ENCODE peak calls at places on chromosomes 4 and X, in ten cellular contexts. One of them, this sample, is unnamed.

GRCh38 chrX:41010188-41010846 is 74.9 kb upstream of the USP9X start:
- DNase-seq in PC-9: peak
- DNase-seq in esophagus muscularis mucosa: peak
- DNase-seq in aorta: peak
- DNase-seq in GM06990: peak
- DNase-seq in kidney: peak
- DNase-seq in IMR-90: peak
- DNase-seq in skeletal muscle cell: peak
- DNase-seq in HL-60: peak
- DNase-seq in lower lobe of right lung: peak
- DNase-seq in this sample: peak

GRCh38 chr4:125198916-125199315 is 115.8 kb upstream of the FAT4 start:
- DNase-seq in PC-9: no peak
- DNase-seq in esophagus muscularis mucosa: no peak
- DNase-seq in aorta: no peak
- DNase-seq in GM06990: no peak
- DNase-seq in kidney: no peak
- DNase-seq in IMR-90: peak
- DNase-seq in skeletal muscle cell: no peak
- DNase-seq in HL-60: no peak
- DNase-seq in lower lobe of right lung: no peak
- DNase-seq in this sample: no peak

GRCh38 chrX:110755061-110755460 is 40.6 kb downstream of the CHRDL1 start:
- DNase-seq in PC-9: peak
- DNase-seq in esophagus muscularis mucosa: no peak
- DNase-seq in aorta: no peak
- DNase-seq in GM06990: no peak
- DNase-seq in kidney: no peak
- DNase-seq in IMR-90: peak
- DNase-seq in skeletal muscle cell: no peak
- DNase-seq in HL-60: no peak
- DNase-seq in lower lobe of right lung: no peak
- DNase-seq in this sample: no peak

GRCh38 chr4:106303548-106303947 is 12.5 kb downstream of the TBCK start:
- DNase-seq in PC-9: no peak
- DNase-seq in esophagus muscularis mucosa: no peak
- DNase-seq in aorta: no peak
- DNase-seq in GM06990: no peak
- DNase-seq in kidney: no peak
- DNase-seq in IMR-90: no peak
- DNase-seq in skeletal muscle cell: no peak
- DNase-seq in HL-60: no peak
- DNase-seq in lower lobe of right lung: no peak
- DNase-seq in this sample: no peak

GRCh38 chr4:184064877-184065276 is 152.8 kb downstream of the ENPP6 start:
- DNase-seq in PC-9: no peak
- DNase-seq in esophagus muscularis mucosa: no peak
- DNase-seq in aorta: no peak
- DNase-seq in GM06990: no peak
- DNase-seq in kidney: no peak
- DNase-seq in IMR-90: no peak
- DNase-seq in skeletal muscle cell: no peak
- DNase-seq in HL-60: no peak
- DNase-seq in lower lobe of right lung: no peak
- DNase-seq in this sample: no peak

GRCh38 chr4:20305976-20306375 is 54.3 kb downstream of the SLIT2 start:
- DNase-seq in PC-9: no peak
- DNase-seq in esophagus muscularis mucosa: no peak
- DNase-seq in aorta: no peak
- DNase-seq in GM06990: no peak
- DNase-seq in kidney: no peak
- DNase-seq in IMR-90: peak
- DNase-seq in skeletal muscle cell: no peak
- DNase-seq in HL-60: no peak
- DNase-seq in lower lobe of right lung: no peak
- DNase-seq in this sample: no peak

GRCh38 chr4:20256381-20256881 is 4.7 kb downstream of the SLIT2 start:
- DNase-seq in PC-9: no peak
- DNase-seq in esophagus muscularis mucosa: no peak
- DNase-seq in aorta: no peak
- DNase-seq in GM06990: no peak
- DNase-seq in kidney: no peak
- DNase-seq in IMR-90: peak
- DNase-seq in skeletal muscle cell: no peak
- DNase-seq in HL-60: no peak
- DNase-seq in lower lobe of right lung: no peak
- DNase-seq in this sample: no peak

GRCh38 chrX:111352424-111352823 is 59.6 kb downstream of the DCX start:
- DNase-seq in PC-9: no peak
- DNase-seq in esophagus muscularis mucosa: no peak
- DNase-seq in aorta: peak
- DNase-seq in GM06990: no peak
- DNase-seq in kidney: no peak
- DNase-seq in IMR-90: no peak
- DNase-seq in skeletal muscle cell: peak
- DNase-seq in HL-60: no peak
- DNase-seq in lower lobe of right lung: no peak
- DNase-seq in this sample: peak

GRCh38 chr4:79364048-79364447 is 38.2 kb upstream of the NAA11 start:
- DNase-seq in PC-9: no peak
- DNase-seq in esophagus muscularis mucosa: no peak
- DNase-seq in aorta: no peak
- DNase-seq in GM06990: no peak
- DNase-seq in kidney: no peak
- DNase-seq in IMR-90: no peak
- DNase-seq in skeletal muscle cell: no peak
- DNase-seq in HL-60: no peak
- DNase-seq in lower lobe of right lung: no peak
- DNase-seq in this sample: no peak

GRCh38 chr4:173735055-173735454 is 205.0 kb upstream of the HAND2 start:
- DNase-seq in PC-9: no peak
- DNase-seq in esophagus muscularis mucosa: no peak
- DNase-seq in aorta: no peak
- DNase-seq in GM06990: no peak
- DNase-seq in kidney: no peak
- DNase-seq in IMR-90: peak
- DNase-seq in skeletal muscle cell: peak
- DNase-seq in HL-60: no peak
- DNase-seq in lower lobe of right lung: no peak
- DNase-seq in this sample: no peak

GRCh38 chr4:77662396-77662795 is 56.8 kb downstream of the CXCL13 start:
- DNase-seq in PC-9: no peak
- DNase-seq in esophagus muscularis mucosa: no peak
- DNase-seq in aorta: no peak
- DNase-seq in GM06990: no peak
- DNase-seq in kidney: no peak
- DNase-seq in IMR-90: no peak
- DNase-seq in skeletal muscle cell: no peak
- DNase-seq in HL-60: no peak
- DNase-seq in lower lobe of right lung: peak
- DNase-seq in this sample: no peak

GRCh38 chr4:4488405-4489404 is 53.1 kb downstream of the STX18 start:
- DNase-seq in PC-9: peak
- DNase-seq in esophagus muscularis mucosa: no peak
- DNase-seq in aorta: peak
- DNase-seq in GM06990: peak
- DNase-seq in kidney: no peak
- DNase-seq in IMR-90: peak
- DNase-seq in skeletal muscle cell: no peak
- DNase-seq in HL-60: peak
- DNase-seq in lower lobe of right lung: no peak
- DNase-seq in this sample: peak

GRCh38 chr4:11468901-11469300 is 40.2 kb upstream of the HS3ST1 start:
- DNase-seq in PC-9: peak
- DNase-seq in esophagus muscularis mucosa: no peak
- DNase-seq in aorta: no peak
- DNase-seq in GM06990: no peak
- DNase-seq in kidney: no peak
- DNase-seq in IMR-90: no peak
- DNase-seq in skeletal muscle cell: no peak
- DNase-seq in HL-60: no peak
- DNase-seq in lower lobe of right lung: no peak
- DNase-seq in this sample: no peak

GRCh38 chr4:163071308-163071707 is 95.4 kb downstream of the NAF1 start:
- DNase-seq in PC-9: no peak
- DNase-seq in esophagus muscularis mucosa: no peak
- DNase-seq in aorta: no peak
- DNase-seq in GM06990: no peak
- DNase-seq in kidney: no peak
- DNase-seq in IMR-90: no peak
- DNase-seq in skeletal muscle cell: no peak
- DNase-seq in HL-60: no peak
- DNase-seq in lower lobe of right lung: no peak
- DNase-seq in this sample: no peak

GRCh38 chrX:24339911-24340310 is 20.5 kb upstream of the SUPT20HL1 start:
- DNase-seq in PC-9: no peak
- DNase-seq in esophagus muscularis mucosa: no peak
- DNase-seq in aorta: no peak
- DNase-seq in GM06990: no peak
- DNase-seq in kidney: no peak
- DNase-seq in IMR-90: no peak
- DNase-seq in skeletal muscle cell: no peak
- DNase-seq in HL-60: no peak
- DNase-seq in lower lobe of right lung: no peak
- DNase-seq in this sample: no peak

DNA sequence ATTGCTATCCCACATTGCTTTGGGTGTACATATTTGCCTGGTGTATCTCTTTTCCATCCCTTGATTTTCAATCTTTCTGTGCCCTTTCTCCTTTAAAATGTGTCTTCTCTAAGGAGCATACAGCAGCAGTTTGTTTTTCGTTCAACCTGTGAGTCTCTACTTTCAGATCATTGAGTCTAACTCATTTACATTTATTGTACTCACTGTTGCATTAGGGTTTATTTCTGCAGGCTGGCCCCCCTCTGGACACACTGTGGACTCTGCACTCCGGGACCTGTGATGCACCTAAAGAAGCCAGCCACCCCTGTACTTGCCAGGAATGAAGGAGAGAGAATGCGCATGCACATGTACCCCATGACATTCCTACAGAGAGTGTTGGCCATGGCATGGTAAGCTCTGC is 93.0 kb downstream of the FAM53A start:
- DNase-seq in PC-9: no peak
- DNase-seq in esophagus muscularis mucosa: no peak
- DNase-seq in aorta: peak
- DNase-seq in GM06990: no peak
- DNase-seq in kidney: no peak
- DNase-seq in IMR-90: no peak
- DNase-seq in skeletal muscle cell: no peak
- DNase-seq in HL-60: no peak
- DNase-seq in lower lobe of right lung: no peak
- DNase-seq in this sample: no peak
- H3K4me3 ChIP-seq in PC-9: no peak
- H3K4me3 ChIP-seq in esophagus muscularis mucosa: no peak
- H3K4me3 ChIP-seq in aorta: no peak
- H3K4me3 ChIP-seq in GM06990: no peak
- H3K4me3 ChIP-seq in kidney: no peak
- H3K4me3 ChIP-seq in IMR-90: no peak
- H3K4me3 ChIP-seq in skeletal muscle cell: no peak
- H3K4me3 ChIP-seq in HL-60: no peak
- H3K4me3 ChIP-seq in lower lobe of right lung: no peak
- H3K4me3 ChIP-seq in this sample: no peak

GRCh38 chr4:8573266-8573665 is 6.9 kb upstream of the GPR78 start:
- DNase-seq in PC-9: no peak
- DNase-seq in esophagus muscularis mucosa: no peak
- DNase-seq in aorta: no peak
- DNase-seq in GM06990: no peak
- DNase-seq in kidney: peak
- DNase-seq in IMR-90: no peak
- DNase-seq in skeletal muscle cell: no peak
- DNase-seq in HL-60: no peak
- DNase-seq in lower lobe of right lung: no peak
- DNase-seq in this sample: no peak

GRCh38 chr4:8571702-8572685 is 8.2 kb upstream of the GPR78 start:
- DNase-seq in PC-9: peak
- DNase-seq in esophagus muscularis mucosa: no peak
- DNase-seq in aorta: no peak
- DNase-seq in GM06990: no peak
- DNase-seq in kidney: peak
- DNase-seq in IMR-90: no peak
- DNase-seq in skeletal muscle cell: no peak
- DNase-seq in HL-60: no peak
- DNase-seq in lower lobe of right lung: no peak
- DNase-seq in this sample: no peak

GRCh38 chr4:8564595-8564994 is 15.6 kb upstream of the GPR78 start:
- DNase-seq in PC-9: no peak
- DNase-seq in esophagus muscularis mucosa: no peak
- DNase-seq in aorta: no peak
- DNase-seq in GM06990: no peak
- DNase-seq in kidney: no peak
- DNase-seq in IMR-90: no peak
- DNase-seq in skeletal muscle cell: no peak
- DNase-seq in HL-60: no peak
- DNase-seq in lower lobe of right lung: no peak
- DNase-seq in this sample: no peak

GRCh38 chr4:8568068-8568668 is 12.0 kb upstream of the GPR78 start:
- DNase-seq in PC-9: no peak
- DNase-seq in esophagus muscularis mucosa: no peak
- DNase-seq in aorta: no peak
- DNase-seq in GM06990: no peak
- DNase-seq in kidney: no peak
- DNase-seq in IMR-90: peak
- DNase-seq in skeletal muscle cell: no peak
- DNase-seq in HL-60: no peak
- DNase-seq in lower lobe of right lung: no peak
- DNase-seq in this sample: no peak
- H3K4me3 ChIP-seq in PC-9: no peak
- H3K4me3 ChIP-seq in esophagus muscularis mucosa: no peak
- H3K4me3 ChIP-seq in aorta: no peak
- H3K4me3 ChIP-seq in GM06990: no peak
- H3K4me3 ChIP-seq in kidney: no peak
- H3K4me3 ChIP-seq in IMR-90: no peak
- H3K4me3 ChIP-seq in skeletal muscle cell: no peak
- H3K4me3 ChIP-seq in HL-60: no peak
- H3K4me3 ChIP-seq in lower lobe of right lung: no peak
- H3K4me3 ChIP-seq in this sample: no peak

DNA sequence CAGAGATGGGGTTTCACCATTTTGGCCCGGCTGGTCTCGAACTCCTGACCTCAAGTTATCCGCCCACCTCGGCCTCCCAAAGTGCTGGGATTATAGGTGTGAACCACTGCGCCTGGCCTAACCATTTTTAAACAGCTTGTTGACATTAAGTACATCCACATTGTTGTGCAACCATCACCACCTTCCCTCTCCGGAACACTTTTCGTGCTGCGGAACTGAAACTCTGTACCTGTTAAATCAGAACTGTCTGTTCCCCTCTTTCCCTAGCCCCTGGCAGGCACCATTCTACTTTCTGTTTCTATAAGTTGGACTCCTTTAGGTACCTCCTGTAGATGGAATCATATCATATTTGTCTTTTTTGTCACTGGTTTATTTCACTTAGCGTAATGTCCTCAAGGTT is 9.5 kb downstream of the FHDC1 start:
- DNase-seq in PC-9: no peak
- DNase-seq in esophagus muscularis mucosa: no peak
- DNase-seq in aorta: no peak
- DNase-seq in GM06990: no peak
- DNase-seq in kidney: no peak
- DNase-seq in IMR-90: no peak
- DNase-seq in skeletal muscle cell: no peak
- DNase-seq in HL-60: no peak
- DNase-seq in lower lobe of right lung: no peak
- DNase-seq in this sample: no peak
- H3K4me3 ChIP-seq in PC-9: no peak
- H3K4me3 ChIP-seq in esophagus muscularis mucosa: no peak
- H3K4me3 ChIP-seq in aorta: no peak
- H3K4me3 ChIP-seq in GM06990: no peak
- H3K4me3 ChIP-seq in kidney: no peak
- H3K4me3 ChIP-seq in IMR-90: no peak
- H3K4me3 ChIP-seq in skeletal muscle cell: no peak
- H3K4me3 ChIP-seq in HL-60: no peak
- H3K4me3 ChIP-seq in lower lobe of right lung: no peak
- H3K4me3 ChIP-seq in this sample: no peak

GRCh38 chr4:19227701-19228100 is 1024.0 kb upstream of the SLIT2 start:
- DNase-seq in PC-9: no peak
- DNase-seq in esophagus muscularis mucosa: no peak
- DNase-seq in aorta: no peak
- DNase-seq in GM06990: no peak
- DNase-seq in kidney: no peak
- DNase-seq in IMR-90: no peak
- DNase-seq in skeletal muscle cell: no peak
- DNase-seq in HL-60: no peak
- DNase-seq in lower lobe of right lung: no peak
- DNase-seq in this sample: no peak
- H3K4me3 ChIP-seq in PC-9: no peak
- H3K4me3 ChIP-seq in esophagus muscularis mucosa: no peak
- H3K4me3 ChIP-seq in aorta: no peak
- H3K4me3 ChIP-seq in GM06990: no peak
- H3K4me3 ChIP-seq in kidney: no peak
- H3K4me3 ChIP-seq in IMR-90: no peak
- H3K4me3 ChIP-seq in skeletal muscle cell: no peak
- H3K4me3 ChIP-seq in HL-60: no peak
- H3K4me3 ChIP-seq in lower lobe of right lung: no peak
- H3K4me3 ChIP-seq in this sample: no peak